ENCODE peak calls at places on chromosomes 12 and 14, in six cellular contexts. L, Y, E, T, Q and X are unnamed samples.

GRCh38 chr14:72651081-72651480 is 242.8 kb downstream of the DPF3 start:
- DNase-seq in L (no peak), Q (no peak), E (peak), Y (peak), T (no peak), X (no peak)

GRCh38 chr14:101665478-101666078 is 95.9 kb upstream of the PPP2R5C start:
- DNase-seq in E (peak), Q (peak), L (no peak), T (peak), Y (peak), X (no peak)

GRCh38 chr12:123150273-123150803 is 552 bp downstream of the PITPNM2 start:
- DNase-seq in L (peak), Q (no peak), T (no peak), E (no peak), Y (peak), X (no peak)

GRCh38 chr12:104510145-104510872 is 53.6 kb downstream of the CHST11 start:
- DNase-seq in T (no peak), Y (no peak), Q (no peak), L (no peak), E (no peak), X (no peak)

GRCh38 chr12:14284189-14284722 is 81.2 kb upstream of the ATF7IP start:
- DNase-seq in Y (no peak), Q (no peak), T (no peak), E (peak), L (no peak), X (no peak)

GRCh38 chr14:74591899-74592298 is 20.1 kb downstream of the LTBP2 start:
- DNase-seq in E (peak), L (no peak), Y (no peak), Q (no peak), T (no peak), X (no peak)

GRCh38 chr12:96233941-96234461 is 39.8 kb downstream of the ELK3 start:
- DNase-seq in Y (no peak), Q (peak), L (no peak), E (peak), T (no peak), X (no peak)

GRCh38 chr14:43407721-43408120 is 1099.4 kb downstream of the FSCB start:
- DNase-seq in T (no peak), L (no peak), E (no peak), Q (no peak), Y (no peak), X (no peak)

GRCh38 chr14:68365228-68365627 is 427.6 kb downstream of the ZFP36L1 start:
- DNase-seq in Y (no peak), E (peak), L (no peak), Q (peak), T (no peak), X (no peak)

GRCh38 chr14:68780358-68781160 is 12.3 kb downstream of the ZFP36L1 start:
- DNase-seq in Y (no peak), Q (no peak), L (no peak), E (peak), T (no peak), X (no peak)

GRCh38 chr12:25829192-25829591 is 129.3 kb upstream of the RASSF8 start:
- DNase-seq in E (peak), Q (peak), L (no peak), T (no peak), Y (no peak), X (no peak)

GRCh38 chr14:84254205-84254788 is 1275.6 kb upstream of the FLRT2 start:
- DNase-seq in E (no peak), Q (no peak), Y (no peak), L (no peak), T (peak), X (no peak)

GRCh38 chr14:74488788-74489397 is 4.2 kb downstream of the NPC2 start:
- DNase-seq in Y (no peak), Q (no peak), L (no peak), E (peak), T (no peak), X (no peak)

GRCh38 chr14:99675951-99676350 is 8.1 kb upstream of the CYP46A1 start:
- DNase-seq in L (no peak), Q (no peak), E (no peak), T (no peak), Y (no peak), X (no peak)

GRCh38 chr14:93965287-93965821 is 11.0 kb downstream of the ASB2 start:
- DNase-seq in E (peak), Y (no peak), Q (peak), T (no peak), L (no peak), X (no peak)

GRCh38 chr12:38934696-38935095 is 29.3 kb upstream of the CPNE8 start:
- DNase-seq in T (no peak), E (no peak), Y (no peak), L (no peak), Q (no peak), X (no peak)